ENCODE peak calls at places on chromosome 18, in ten cellular contexts. D is astrocyte; P is PC-9; R is cerebellar cortex; O is activated CD4-positive, alpha-beta T cell treated with anti-CD3 and anti-CD28 coated beads, Interleukin-2, amount 10 ng/mL, durations not matched to agents 7 days and 5 days; Y is tibial artery; S is SK-N-SH; Q is Kasumi-1; F is NCI-H2029; X is activated T-cell treated with anti-CD3 and anti-CD28 coated beads, Interleukin-2, amount 50 U/mL, for 4 hours. N is an unnamed sample.

GRCh38 chr18:79570266-79571201 is 109.1 kb upstream of the CTDP1 start:
- DNase-seq in X (no peak), Y (no peak), Q (no peak), D (peak), R (no peak), P (no peak), S (no peak), O (no peak), F (no peak), N (no peak)

GRCh38 chr18:59957957-59958356 is 58.2 kb downstream of the PMAIP1 start:
- DNase-seq in Y (no peak), X (no peak), P (peak), Q (peak), D (peak), S (peak), F (peak), R (peak), O (no peak), N (no peak)

GRCh38 chr18:59470627-59471121 is 111.6 kb upstream of the LMAN1 start:
- DNase-seq in Y (no peak), S (no peak), X (no peak), D (no peak), F (no peak), R (peak), P (no peak), O (no peak), Q (no peak), N (no peak)

GRCh38 chr18:34809697-34810096 is 99.6 kb downstream of the DTNA start:
- DNase-seq in F (no peak), X (no peak), S (peak), Y (peak), D (no peak), Q (no peak), R (no peak), P (no peak), O (no peak), N (peak)

GRCh38 chr18:36187138-36187825 is at the start of gene MOCOS:
- DNase-seq in D (no peak), Q (no peak), P (peak), S (peak), O (peak), F (no peak), X (peak), R (no peak), Y (peak), N (peak)

GRCh38 chr18:21117385-21118135 is 5.9 kb upstream of the ROCK1 start:
- DNase-seq in Q (peak), X (no peak), R (no peak), F (no peak), P (no peak), D (peak), S (no peak), Y (peak), O (no peak), N (no peak)

GRCh38 chr18:22846088-22846683 is 86.9 kb upstream of the RBBP8 start:
- DNase-seq in F (no peak), Q (peak), S (peak), Y (no peak), D (no peak), X (no peak), P (no peak), R (peak), O (no peak), N (no peak)

GRCh38 chr18:23588836-23589560 is 2.7 kb upstream of the NPC1 start:
- DNase-seq in O (no peak), D (peak), S (no peak), Q (no peak), F (no peak), X (no peak), P (peak), R (no peak), Y (no peak), N (no peak)

GRCh38 chr18:62857278-62857976 is 142.1 kb downstream of the PHLPP1 start:
- DNase-seq in D (no peak), X (no peak), R (no peak), Y (no peak), O (no peak), F (no peak), S (no peak), Q (no peak), P (no peak), N (no peak)

GRCh38 chr18:58579561-58580047 is 49.3 kb downstream of the ALPK2 start:
- DNase-seq in Q (no peak), X (no peak), P (no peak), Y (no peak), R (no peak), F (no peak), O (no peak), D (peak), S (no peak), N (no peak)

GRCh38 chr18:13809025-13809384 is 14.9 kb upstream of the MC5R start:
- DNase-seq in Q (no peak), X (no peak), D (no peak), Y (no peak), P (peak), R (no peak), S (no peak), O (no peak), F (no peak), N (no peak)

GRCh38 chr18:25743661-25744151 is 346.7 kb downstream of the SS18 start:
- DNase-seq in R (peak), S (no peak), O (no peak), Y (no peak), D (no peak), Q (no peak), P (no peak), F (no peak), X (no peak), N (no peak)

GRCh38 chr18:62610509-62611394 is 87.9 kb downstream of the ZCCHC2 start:
- DNase-seq in R (no peak), D (no peak), Q (no peak), F (no peak), Y (no peak), O (no peak), P (no peak), S (peak), X (no peak), N (no peak)